ENCODE peak calls at places on chromosomes 13 and 19, in five cellular contexts. Q is right cardiac atrium; M is CD4-positive, CD25-positive, alpha-beta regulatory T cell; N is H9; D is naive thymus-derived CD4-positive, alpha-beta T cell. F is an unnamed sample. For H3K4me1, the result is how much of the 10 kb centered on the place peaks cover.

GRCh38 chr13:50130686-50131051 is 115.4 kb downstream of the KCNRG start:
- DNase-seq in Q (peak), M (peak), N (peak), D (peak), F (peak)

GRCh38 chr13:29847501-29847983 is 2.9 kb downstream of the UBL3 start:
- DNase-seq in Q (no peak), M (no peak), N (no peak), D (peak), F (peak)

GRCh38 chr13:33577037-33577436 is 240.9 kb upstream of the RFC3 start:
- DNase-seq in Q (no peak), M (no peak), N (no peak), D (no peak), F (no peak)

GRCh38 chr13:99211421-99212035 is 10.9 kb downstream of the UBAC2 start:
- DNase-seq in Q (no peak), M (no peak), N (no peak), D (no peak), F (no peak)

GRCh38 chr19:40523322-40524047 is 53.2 kb upstream of the SHKBP1 start:
- DNase-seq in Q (peak), M (peak), N (peak), D (peak), F (peak)

GRCh38 chr13:55038230-55038629 is 2009.6 kb downstream of the OLFM4 start:
- DNase-seq in Q (no peak), M (no peak), N (no peak), D (no peak), F (no peak)

GRCh38 chr19:11481777-11482383 is 1.0 kb upstream of the ELAVL3 start:
- DNase-seq in Q (peak), M (peak), N (peak), D (peak), F (peak)

GRCh38 chr19:43574424-43575155 is 737 bp downstream of the XRCC1 start:
- DNase-seq in Q (peak), M (no peak), N (no peak), D (no peak), F (no peak)

GRCh38 chr13:96782186-96782585 is 212.1 kb downstream of the OXGR1 start:
- DNase-seq in Q (no peak), M (no peak), N (no peak), D (no peak), F (no peak)

GRCh38 chr19:38303517-38304351 is at the start of gene C19orf33:
- DNase-seq in Q (peak), M (no peak), N (peak), D (no peak), F (peak)

GRCh38 chr13:84192125-84192524 is 309.9 kb upstream of the SLITRK1 start:
- DNase-seq in Q (no peak), M (no peak), N (no peak), D (no peak), F (no peak)

GRCh38 chr19:41548954-41549688 is 26.8 kb upstream of the CEACAM21 start:
- DNase-seq in Q (no peak), M (peak), N (no peak), D (peak), F (no peak)

GRCh38 chr19:18205180-18205915 is 1.5 kb upstream of the RAB3A start:
- DNase-seq in Q (peak), M (peak), N (peak), D (peak), F (peak)

GRCh38 chr13:28584873-28585317 is 74.0 kb upstream of the POMP start:
- DNase-seq in Q (no peak), M (no peak), N (no peak), D (no peak), F (no peak)

GRCh38 chr13:28582225-28582891 is 76.6 kb upstream of the POMP start:
- DNase-seq in Q (no peak), M (no peak), N (no peak), D (no peak), F (no peak)

GRCh38 chr13:28585557-28585956 is 73.4 kb upstream of the POMP start:
- DNase-seq in Q (no peak), M (no peak), N (no peak), D (no peak), F (no peak)

GRCh38 chr13:28582892-28583240 is 76.1 kb upstream of the POMP start:
- DNase-seq in Q (no peak), M (no peak), N (no peak), D (no peak), F (no peak)

DNA sequence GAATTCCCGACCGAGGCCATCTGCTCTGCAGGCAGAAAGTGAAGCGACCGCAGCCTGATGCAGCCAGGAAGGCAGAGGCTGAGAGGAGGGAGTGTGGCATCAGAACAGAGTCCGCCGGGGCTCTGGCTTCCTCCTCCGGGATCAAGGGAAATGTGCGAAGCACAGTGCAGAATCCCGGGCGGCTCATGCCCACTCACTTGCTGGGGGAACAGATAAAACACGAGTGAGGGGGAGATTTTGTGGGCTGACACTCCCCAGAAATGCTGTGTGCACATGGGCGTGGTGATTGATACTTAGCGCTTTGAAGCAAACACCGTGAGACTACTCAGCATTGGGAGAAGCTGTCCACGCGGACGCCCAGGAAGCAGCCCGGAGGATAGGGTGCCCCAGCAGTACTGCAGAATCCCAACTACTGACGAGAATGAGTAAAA is 75.3 kb upstream of the POMP start:
- DNase-seq in Q (no peak), M (no peak), N (no peak), D (no peak), F (no peak)
- H3K27ac ChIP-seq in Q (no peak), M (no peak), N (no peak), D (no peak), F (no peak)

DNA sequence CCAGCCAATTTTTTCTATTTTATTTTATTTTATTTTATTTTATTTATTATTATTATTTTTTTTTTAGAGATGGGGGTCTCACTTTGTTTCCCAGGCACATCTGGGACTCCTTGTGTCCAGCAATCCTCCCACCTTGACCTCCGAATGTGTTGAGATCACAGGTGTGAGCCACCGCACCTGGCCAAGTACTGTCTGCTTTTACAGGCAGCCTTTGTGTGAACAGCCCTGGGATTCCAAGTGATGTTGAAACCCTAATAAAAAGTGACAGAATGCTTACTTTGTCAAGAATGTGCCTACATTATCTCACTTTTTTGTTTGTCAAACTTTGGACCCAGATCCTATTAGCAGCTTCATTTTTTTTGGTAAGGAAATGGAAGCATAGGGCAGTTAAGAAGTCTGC is 220.1 kb upstream of the EDNRB start:
- DNase-seq in Q (no peak), M (no peak), N (no peak), D (no peak), F (no peak)
- H3K4me1 ChIP-seq in Q (under half), M (under half), N (under half), D (under half), F (under half)

GRCh38 chr13:34747507-34747906 is 194.6 kb upstream of the NBEA start:
- DNase-seq in Q (peak), M (no peak), N (no peak), D (no peak), F (no peak)
- H3K27ac ChIP-seq in Q (peak), M (no peak), N (no peak), D (no peak), F (no peak)

GRCh38 chr19:13094771-13095392 is 7.8 kb downstream of the LYL1 start:
- DNase-seq in Q (peak), M (no peak), N (peak), D (no peak), F (no peak)

GRCh38 chr19:13094285-13094595 is 8.4 kb downstream of the LYL1 start:
- DNase-seq in Q (peak), M (no peak), N (no peak), D (no peak), F (no peak)

GRCh38 chr19:13092206-13092605 is 10.5 kb downstream of the LYL1 start:
- DNase-seq in Q (peak), M (no peak), N (no peak), D (no peak), F (no peak)

GRCh38 chr19:13092608-13093260 is 9.9 kb downstream of the LYL1 start:
- DNase-seq in Q (peak), M (no peak), N (no peak), D (no peak), F (no peak)

GRCh38 chr19:13093407-13094284 is 9.0 kb downstream of the LYL1 start:
- DNase-seq in Q (peak), M (peak), N (peak), D (peak), F (peak)
- H3K4me1 ChIP-seq in Q (under half), M (under half), N (under half), D (under half), F (under half)

DNA sequence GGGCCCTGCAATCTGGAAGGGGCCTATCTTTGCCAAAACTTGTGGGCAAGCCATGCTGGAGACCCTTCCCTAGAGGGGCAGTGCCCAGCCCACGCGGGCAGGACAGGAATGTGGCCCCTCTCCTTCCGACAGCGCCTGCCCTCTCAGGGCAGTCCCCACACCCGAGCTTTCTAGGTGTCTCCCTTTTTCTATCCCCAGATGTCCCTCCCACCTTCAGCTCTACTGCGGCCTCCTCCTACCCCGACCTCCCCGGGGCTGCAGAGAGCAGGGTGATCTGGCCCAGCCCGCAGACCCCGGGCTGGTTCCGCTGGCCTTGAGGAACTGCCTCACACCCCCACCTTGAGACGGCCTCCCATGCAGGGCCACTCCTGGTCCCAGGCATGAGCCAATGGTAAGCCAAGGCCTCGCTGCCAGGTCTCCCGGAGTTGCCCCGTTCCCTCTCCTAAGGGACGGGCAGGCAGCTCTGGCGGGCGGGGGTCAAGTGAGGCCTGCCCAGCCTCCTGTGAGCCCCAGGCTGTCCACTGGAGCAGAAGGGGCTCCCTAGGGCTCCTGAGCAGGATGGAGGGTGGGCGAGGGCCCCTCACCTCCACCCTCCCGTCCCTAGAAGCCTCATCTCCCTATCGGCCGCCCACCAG is 39.7 kb downstream of the KLF2 start:
- DNase-seq in Q (peak), M (no peak), N (no peak), D (no peak), F (no peak)
- H3K27ac ChIP-seq in Q (no peak), M (peak), N (no peak), D (peak), F (peak)

GRCh38 chr19:2084993-2085720 is 11.0 kb downstream of the MOB3A start:
- DNase-seq in Q (peak), M (peak), N (no peak), D (peak), F (peak)
- H3K4me1 ChIP-seq in Q (under half), M (half or more), N (under half), D (half or more), F (under half)